ENCODE peak calls at places on chromosomes 11 and 22, in eight cellular contexts. M, F, C, Y, Z, E, J and U are unnamed samples.

GRCh38 chr11:78840190-78840589 is 265.5 kb upstream of the NARS2 start:
- DNase-seq in F (no peak), C (no peak), Z (no peak), E (no peak), M (peak; percentile 83), J (no peak), Y (no peak), U (peak; percentile 85)

GRCh38 chr11:72655896-72656464 is 18.2 kb downstream of the PDE2A start:
- DNase-seq in E (no peak), Y (no peak), F (no peak), M (no peak), Z (no peak), J (no peak), C (no peak), U (no peak)

GRCh38 chr11:61482513-61482912 is 26.0 kb upstream of the LRRC10B start:
- DNase-seq in Z (peak; percentile 74), J (no peak), C (no peak), E (no peak), Y (no peak), M (no peak), F (no peak), U (no peak)

GRCh38 chr11:70027451-70027850 is 50.7 kb upstream of the ANO1 start:
- DNase-seq in C (no peak), M (no peak), Z (no peak), E (no peak), F (no peak), Y (no peak), J (no peak), U (no peak)

GRCh38 chr11:6357222-6357621 is 33.1 kb upstream of the SMPD1 start:
- DNase-seq in Y (no peak), F (no peak), M (peak; percentile 57), Z (no peak), J (peak; percentile 53), C (no peak), E (peak; percentile 92), U (peak; percentile 74)

GRCh38 chr11:61687420-61687819 is 7.2 kb downstream of the DAGLA start:
- DNase-seq in J (no peak), E (no peak), M (no peak), C (no peak), Y (no peak), F (no peak), Z (no peak), U (no peak)

GRCh38 chr22:17218341-17218740 is 894 bp downstream of the ADA2 start:
- DNase-seq in C (no peak), J (no peak), F (no peak), E (no peak), M (no peak), Z (no peak), Y (no peak), U (no peak)

GRCh38 chr22:20752104-20752741 is 21.7 kb upstream of the SERPIND1 start:
- DNase-seq in M (no peak), F (no peak), C (no peak), Y (no peak), J (no peak), E (no peak), Z (no peak), U (no peak)

GRCh38 chr22:23216331-23217170 is 36.2 kb downstream of the BCR start:
- DNase-seq in M (no peak), Z (no peak), F (no peak), Y (peak; percentile 20), C (peak; percentile 63), J (no peak), E (no peak), U (no peak)

GRCh38 chr11:68688881-68689280 is 4.5 kb downstream of the GAL start:
- DNase-seq in J (no peak), C (no peak), F (no peak), M (no peak), Z (no peak), Y (no peak), E (no peak), U (no peak)

GRCh38 chr11:45163956-45164575 is 17.6 kb downstream of the PRDM11 start:
- DNase-seq in M (no peak), F (no peak), E (no peak), Z (no peak), Y (no peak), J (no peak), C (no peak), U (no peak)

GRCh38 chr22:49156662-49157285 is 670.9 kb downstream of the BRD1 start:
- DNase-seq in F (peak; percentile 60), E (no peak), J (no peak), C (no peak), M (no peak), Y (peak; percentile 50), Z (no peak), U (no peak)

GRCh38 chr11:110968348-110969062 is 256.3 kb upstream of the ARHGAP20 start:
- DNase-seq in J (no peak), F (no peak), M (no peak), E (no peak), Z (no peak), C (no peak), Y (no peak), U (no peak)

GRCh38 chr11:77311701-77312100 is 10.2 kb upstream of the GDPD4 start:
- DNase-seq in C (no peak), F (no peak), J (no peak), Z (no peak), E (no peak), M (no peak), Y (no peak), U (no peak)

GRCh38 chr11:47977651-47978050 is 2.7 kb upstream of the PTPRJ start:
- DNase-seq in Z (no peak), J (no peak), C (no peak), Y (no peak), E (no peak), F (no peak), M (no peak), U (no peak)

GRCh38 chr11:85718126-85718943 is 32.3 kb upstream of the CCDC89 start:
- DNase-seq in M (no peak), Z (no peak), J (no peak), E (no peak), F (no peak), Y (no peak), C (no peak), U (no peak)
- H3K4me3 ChIP-seq in M (peak overlapping the region; percentile 35), Z (peak overlapping the region; percentile 41), J (peak overlapping the region; percentile 46), E (peak overlapping the region; percentile 22), F (no peak overlapping the region), Y (no peak overlapping the region), C (no peak overlapping the region), U (peak overlapping the region; percentile 34)

DNA sequence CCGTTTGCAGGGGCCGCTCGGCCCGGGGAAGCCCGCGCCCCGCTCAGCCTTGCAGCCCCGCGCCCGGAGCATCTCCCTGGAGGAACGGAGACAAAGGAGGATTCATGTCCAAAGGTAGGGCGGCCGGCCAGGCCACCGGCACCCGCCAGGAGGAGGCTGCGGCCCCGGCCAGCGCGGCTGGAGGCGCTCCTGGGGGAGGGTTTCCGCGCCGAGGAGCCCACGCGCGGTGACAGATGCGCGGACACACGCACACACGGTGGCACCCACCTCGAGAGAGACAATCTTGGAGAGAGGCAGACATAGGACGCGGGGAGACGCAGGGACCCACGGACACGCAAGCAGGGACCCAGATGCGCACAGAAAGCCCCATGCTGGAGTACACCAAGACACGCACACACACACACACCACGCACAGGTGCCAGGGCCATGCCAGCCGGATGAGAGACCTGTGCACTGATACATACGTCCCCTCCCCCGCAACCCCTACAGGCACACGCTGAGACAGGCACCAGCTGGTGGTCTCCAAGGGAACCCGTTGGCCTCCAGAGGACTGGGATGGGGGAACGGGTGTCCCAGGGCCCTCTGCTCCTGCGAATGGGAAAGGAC is 7.8 kb downstream of the SEPTIN3 start:
- DNase-seq in J (no peak), C (no peak), M (no peak), E (no peak), Z (peak; percentile 42), Y (no peak), F (no peak), U (no peak)
- TF ChIP-seq CTCF in J (no peak), C (no peak), M (no peak), E (no peak), Z (no peak), Y (no peak), F (no peak), U (no peak)

GRCh38 chr11:38927993-38928392 is 2330.0 kb upstream of the RAG2 start:
- DNase-seq in J (no peak), Y (no peak), Z (no peak), F (no peak), E (no peak), M (no peak), C (no peak), U (no peak)
- H3K4me3 ChIP-seq in J (no peak overlapping the region), Y (no peak overlapping the region), Z (no peak overlapping the region), F (no peak overlapping the region), E (no peak overlapping the region), M (no peak overlapping the region), C (no peak overlapping the region), U (no peak overlapping the region)

GRCh38 chr22:22103078-22103593 is 120.5 kb upstream of the TOP3B start:
- DNase-seq in Y (no peak), C (peak; percentile 29), F (no peak), M (no peak), J (no peak), Z (peak; percentile 24), E (no peak), U (no peak)
- TF ChIP-seq CTCF in Y (peak; percentile 15), C (no peak), F (no peak), M (peak; percentile 58), J (peak; percentile 24), Z (peak; percentile 58), E (peak; percentile 71), U (peak; percentile 46)

GRCh38 chr11:88384004-88384677 is 46.6 kb upstream of the CTSC start:
- DNase-seq in C (no peak), F (no peak), J (no peak), E (peak; percentile 19), Z (no peak), Y (no peak), M (no peak), U (no peak)
- H3K4me3 ChIP-seq in C (no peak overlapping the region), F (no peak overlapping the region), J (no peak overlapping the region), E (no peak overlapping the region), Z (no peak overlapping the region), Y (no peak overlapping the region), M (no peak overlapping the region), U (no peak overlapping the region)

DNA sequence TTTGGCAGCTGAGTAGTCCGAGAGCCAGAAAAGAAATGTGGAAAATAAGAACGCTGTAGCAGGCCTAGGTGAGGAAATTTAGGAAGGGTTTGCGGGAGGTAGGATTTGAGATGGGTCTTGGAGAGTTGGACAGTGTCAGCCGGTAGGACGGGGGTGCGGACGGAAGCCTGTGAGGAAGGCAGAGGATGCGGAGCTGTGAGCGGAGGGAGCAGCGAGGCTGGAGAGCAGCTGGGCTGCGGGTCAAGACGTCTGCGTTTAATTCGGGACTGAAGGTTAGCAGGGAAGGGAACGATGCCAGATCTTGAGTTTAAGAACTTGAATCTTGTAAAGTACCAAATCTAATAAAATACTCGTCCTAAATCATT is 669 bp upstream of the TIGD3 start:
- DNase-seq in C (no peak), M (no peak), J (no peak), E (no peak), Z (no peak), Y (no peak), F (no peak), U (no peak)
- TF ChIP-seq CTCF in C (no peak), M (no peak), J (no peak), E (no peak), Z (no peak), Y (no peak), F (no peak), U (no peak)